ENCODE peak calls at places on chromosomes 1 and 21, in ten cellular contexts. P is fibroblast of mammary gland; Z is NCI-H1417; J is NCI-H1436; Y is ovary; T is stimulated activated CD4-positive, alpha-beta T cell treated with anti-CD3 and anti-CD28 coated beads, Interleukin-2, amount 100 ng/mL, for 48 hours; R is uterus; A is activated effector memory CD4-positive, alpha-beta T cell treated with anti-CD3 and anti-CD28 coated beads, Interleukin-2, amount 50 U/mL, for 16 hours; D is Daoy; B is mesenchymal stem cell. C is an unnamed sample.

GRCh38 chr1:224203243-224204016 is 20.4 kb downstream of the DEGS1 start:
- DNase-seq in J (no peak), A (peak), B (peak), Y (peak), P (peak), T (no peak), D (peak), Z (no peak), R (no peak), C (peak)

GRCh38 chr1:110308247-110308646 is 30.9 kb upstream of the RBM15 start:
- DNase-seq in Y (no peak), B (peak), P (peak), T (no peak), A (no peak), Z (no peak), R (no peak), D (peak), J (no peak), C (no peak)

GRCh38 chr1:42305639-42306038 is 29.4 kb downstream of the FOXJ3 start:
- DNase-seq in Y (no peak), B (no peak), Z (no peak), A (no peak), P (peak), D (no peak), T (no peak), R (no peak), J (no peak), C (no peak)

GRCh38 chr1:180524160-180524914 is 22.0 kb upstream of the ACBD6 start:
- DNase-seq in P (no peak), D (no peak), B (no peak), R (no peak), J (no peak), Z (no peak), A (no peak), T (no peak), Y (no peak), C (no peak)

GRCh38 chr21:41947596-41948403 is 6.0 kb downstream of the C2CD2 start:
- DNase-seq in Z (no peak), B (no peak), Y (peak), T (no peak), D (no peak), R (no peak), P (peak), J (no peak), A (no peak), C (no peak)

GRCh38 chr1:18882511-18882910 is 19.8 kb downstream of the ALDH4A1 start:
- DNase-seq in B (no peak), J (no peak), R (no peak), Z (no peak), A (no peak), Y (no peak), T (no peak), P (peak), D (no peak), C (no peak)

GRCh38 chr1:45804671-45804973 is 1.2 kb downstream of the MAST2 start:
- DNase-seq in Y (no peak), P (peak), B (peak), D (no peak), J (no peak), T (no peak), A (no peak), R (no peak), Z (peak), C (no peak)

GRCh38 chr1:38686306-38687255 is 173.0 kb downstream of the RRAGC start:
- DNase-seq in J (no peak), R (no peak), Z (peak), B (no peak), D (no peak), Y (no peak), A (no peak), P (no peak), T (no peak), C (peak)

GRCh38 chr1:41681331-41682136 is 197.1 kb upstream of the EDN2 start:
- DNase-seq in Z (no peak), R (no peak), B (peak), Y (no peak), T (no peak), P (peak), D (peak), J (no peak), A (peak), C (no peak)

GRCh38 chr21:35227774-35228173 is 178.7 kb upstream of the RUNX1 start:
- DNase-seq in Y (no peak), R (no peak), D (no peak), J (peak), P (no peak), T (no peak), Z (peak), B (no peak), A (no peak), C (no peak)

GRCh38 chr1:183019126-183019740 is 4.0 kb upstream of the LAMC1 start:
- DNase-seq in Z (no peak), R (no peak), J (no peak), B (no peak), T (no peak), P (no peak), D (no peak), A (no peak), Y (no peak), C (no peak)

C was measured in retina.